ENCODE peak calls at places on chromosomes 5 and 9, in six cellular contexts. D is foreskin fibroblast, J is transverse colon, N is amniotic stem cell, B is GM06990, R is astrocyte of the spinal cord. A is an unnamed sample.

GRCh38 chr5:178340187-178340586 is 107.6 kb upstream of the PHYKPL start:
- DNase-seq in D (no peak), J (no peak), N (no peak), B (no peak), R (no peak), A (no peak)

GRCh38 chr9:2496934-2497333 is 124.7 kb upstream of the VLDLR start:
- DNase-seq in D (no peak), J (no peak), N (no peak), B (no peak), R (no peak), A (no peak)

GRCh38 chr5:107771926-107772325 is 101.2 kb upstream of the EFNA5 start:
- DNase-seq in D (no peak), J (no peak), N (no peak), B (no peak), R (no peak), A (no peak)

GRCh38 chr9:93061791-93062299 is 3.3 kb downstream of the SUSD3 start:
- DNase-seq in D (no peak), J (peak; percentile 74), N (no peak), B (peak; percentile 85), R (no peak), A (no peak)

GRCh38 chr9:33289501-33289900 is 815 bp upstream of the NFX1 start:
- DNase-seq in D (peak; percentile 27), J (peak; percentile 23), N (no peak), B (no peak), R (peak; percentile 9), A (peak; percentile 15)

GRCh38 chr5:159198063-159199036 is 11.0 kb downstream of the RNF145 start:
- DNase-seq in D (no peak), J (no peak), N (no peak), B (peak; percentile 63), R (no peak), A (no peak)

GRCh38 chr9:72044095-72044494 is 16.3 kb downstream of the C9orf57 start:
- DNase-seq in D (no peak), J (no peak), N (no peak), B (no peak), R (no peak), A (no peak)

GRCh38 chr5:135182675-135183074 is 148.6 kb upstream of the PITX1 start:
- DNase-seq in D (no peak), J (no peak), N (no peak), B (no peak), R (no peak), A (no peak)

GRCh38 chr9:112861638-112862555 is 28.8 kb downstream of the SLC46A2 start:
- DNase-seq in D (peak; percentile 18), J (peak; percentile 20), N (no peak), B (no peak), R (no peak), A (no peak)

GRCh38 chr5:119333421-119333851 is 22.4 kb upstream of the TNFAIP8 start:
- DNase-seq in D (no peak), J (no peak), N (no peak), B (no peak), R (no peak), A (no peak)

GRCh38 chr9:70043285-70043684 is 363 bp upstream of the MAMDC2 start:
- DNase-seq in D (no peak), J (no peak), N (no peak), B (no peak), R (no peak), A (peak; percentile 43)

GRCh38 chr5:54769072-54769471 is 216.3 kb downstream of the ESM1 start:
- DNase-seq in D (no peak), J (no peak), N (no peak), B (no peak), R (no peak), A (peak; percentile 56)

GRCh38 chr9:136733611-136734010 is 9.1 kb downstream of the LCN10 start:
- DNase-seq in D (no peak), J (no peak), N (no peak), B (no peak), R (no peak), A (no peak)

GRCh38 chr5:111345731-111346130 is 121.5 kb downstream of the CAMK4 start:
- DNase-seq in D (peak; percentile 21), J (no peak), N (no peak), B (no peak), R (no peak), A (no peak)

GRCh38 chr9:117616436-117616835 is 87.8 kb upstream of the TLR4 start:
- DNase-seq in D (no peak), J (no peak), N (no peak), B (no peak), R (no peak), A (no peak)

GRCh38 chr9:94511134-94511942 is 43.5 kb upstream of the PCAT7 start:
- DNase-seq in D (no peak), J (no peak), N (no peak), B (no peak), R (no peak), A (no peak)

GRCh38 chr9:2158111-2158610 is 143.0 kb downstream of the SMARCA2 start:
- DNase-seq in D (peak; percentile 76), J (peak; percentile 47), N (peak; percentile 13), B (peak; percentile 29), R (peak; percentile 73), A (peak; percentile 45)

GRCh38 chr5:177362871-177363507 is 5.3 kb downstream of the RGS14 start:
- DNase-seq in D (peak; percentile 71), J (peak; percentile 81), N (no peak), B (peak; percentile 82), R (no peak), A (peak; percentile 96)

GRCh38 chr9:120555884-120556283 is 24.1 kb downstream of the CDK5RAP2 start:
- DNase-seq in D (no peak), J (no peak), N (no peak), B (no peak), R (no peak), A (no peak)

A was measured in thyroid gland.